ENCODE peak calls at places on chromosomes 6 and 20, in ten cellular contexts. O is GM06990; T is endothelial cell; Y is ACHN; E is activated naive CD4-positive, alpha-beta T cell treated with anti-CD3 and anti-CD28 coated beads, Interleukin-2, amount 50 U/mL, for 16 hours; Q is sciatic nerve; W is iPS-NIHi11; I is central memory CD8-positive, alpha-beta T cell; F is GM04503; Z is retina. S is an unnamed sample.

GRCh38 chr6:107488174-107488874 is 1.6 kb upstream of the SOBP start:
- DNase-seq in O (no peak), T (no peak), Y (no peak), E (no peak), Q (no peak), W (peak), I (no peak), F (no peak), Z (peak), S (peak)

GRCh38 chr6:52243282-52243893 is 912 bp downstream of the IL17F start:
- DNase-seq in O (no peak), T (no peak), Y (no peak), E (no peak), Q (no peak), W (no peak), I (no peak), F (no peak), Z (no peak), S (no peak)

GRCh38 chr20:14498809-14499208 is 161.4 kb upstream of the FLRT3 start:
- DNase-seq in O (peak), T (no peak), Y (no peak), E (no peak), Q (no peak), W (peak), I (no peak), F (no peak), Z (peak), S (peak)

GRCh38 chr20:17460119-17460518 is 71.1 kb downstream of the BFSP1 start:
- DNase-seq in O (no peak), T (no peak), Y (no peak), E (no peak), Q (no peak), W (no peak), I (no peak), F (no peak), Z (no peak), S (no peak)

GRCh38 chr6:155056756-155057155 is 61.6 kb downstream of the TIAM2 start:
- DNase-seq in O (no peak), T (no peak), Y (no peak), E (no peak), Q (no peak), W (no peak), I (no peak), F (no peak), Z (no peak), S (no peak)

GRCh38 chr20:41616228-41616627 is 1.9 kb downstream of the CHD6 start:
- DNase-seq in O (no peak), T (no peak), Y (no peak), E (no peak), Q (no peak), W (no peak), I (no peak), F (no peak), Z (no peak), S (no peak)

GRCh38 chr6:63821442-63821841 is 185.8 kb downstream of the PHF3 start:
- DNase-seq in O (no peak), T (no peak), Y (no peak), E (no peak), Q (no peak), W (no peak), I (no peak), F (no peak), Z (no peak), S (no peak)

GRCh38 chr6:37134622-37135191 is 35.2 kb upstream of the PIM1 start:
- DNase-seq in O (no peak), T (no peak), Y (peak), E (no peak), Q (peak), W (peak), I (peak), F (peak), Z (peak), S (no peak)

GRCh38 chr6:132527791-132528190 is 10.3 kb upstream of the TAAR9 start:
- DNase-seq in O (no peak), T (no peak), Y (peak), E (no peak), Q (no peak), W (no peak), I (no peak), F (no peak), Z (no peak), S (no peak)

GRCh38 chr6:133274813-133275212 is 33.7 kb downstream of the EYA4 start:
- DNase-seq in O (no peak), T (no peak), Y (no peak), E (no peak), Q (no peak), W (no peak), I (no peak), F (no peak), Z (no peak), S (no peak)

GRCh38 chr20:62203378-62204030 is 16.6 kb downstream of the HRH3 start:
- DNase-seq in O (no peak), T (no peak), Y (no peak), E (no peak), Q (no peak), W (no peak), I (no peak), F (no peak), Z (peak), S (no peak)